ENCODE peak calls at places on chromosomes 12 and 14, in five cellular contexts. G is epithelial cell of esophagus, Y is psoas muscle, E is dorsolateral prefrontal cortex, S is retinal pigment epithelial cell. V is an unnamed sample.
A peak's percentile ranks its signal among the peaks of the same experiment; 100 is the strongest.

GRCh38 chr12:113762155-113762848 is 203.8 kb downstream of the RBM19 start:
- DNase-seq in G (no peak), E (no peak), Y (no peak), S (no peak), V (no peak)

GRCh38 chr14:59337151-59337611 is 128.0 kb downstream of the GPR135 start:
- DNase-seq in S (no peak), G (peak; percentile 63), Y (peak; percentile 75), E (peak; percentile 47), V (no peak)

GRCh38 chr12:101414533-101415119 is 7.1 kb upstream of the ARL1 start:
- DNase-seq in G (peak; percentile 66), Y (no peak), E (no peak), S (no peak), V (peak; percentile 25)

GRCh38 chr14:21255385-21256101 is 13.7 kb downstream of the HNRNPC start:
- DNase-seq in S (no peak), Y (no peak), E (no peak), G (no peak), V (no peak)

GRCh38 chr12:50799908-50800307 is 36.0 kb downstream of the ATF1 start:
- DNase-seq in G (no peak), S (no peak), E (no peak), Y (no peak), V (no peak)

GRCh38 chr14:38623661-38624060 is 367.8 kb upstream of the CLEC14A start:
- DNase-seq in G (no peak), E (no peak), Y (no peak), S (no peak), V (no peak)

GRCh38 chr12:49580572-49581535 is 12.9 kb upstream of the MCRS1 start:
- DNase-seq in S (peak; percentile 27), Y (peak; percentile 73), G (peak; percentile 75), E (peak; percentile 83), V (no peak)

GRCh38 chr14:102227184-102227964 is 77.6 kb downstream of the MOK start:
- DNase-seq in S (no peak), Y (no peak), G (no peak), E (no peak), V (no peak)

GRCh38 chr12:47370421-47370820 is 290.7 kb upstream of the AMIGO2 start:
- DNase-seq in S (no peak), Y (no peak), E (no peak), G (peak; percentile 79), V (no peak)

GRCh38 chr12:105899589-105899988 is 239.2 kb downstream of the NUAK1 start:
- DNase-seq in Y (no peak), G (peak; percentile 24), S (no peak), E (no peak), V (no peak)

GRCh38 chr12:30753761-30754382 is 879 bp downstream of the CAPRIN2 start:
- DNase-seq in E (no peak), Y (no peak), G (peak; percentile 13), S (no peak), V (no peak)

GRCh38 chr12:14264777-14265176 is 100.7 kb upstream of the ATF7IP start:
- DNase-seq in G (peak; percentile 66), Y (no peak), E (no peak), S (no peak), V (no peak)

GRCh38 chr12:131432532-131433260 is 278.2 kb upstream of the SFSWAP start:
- DNase-seq in Y (no peak), E (no peak), S (no peak), G (no peak), V (no peak)

GRCh38 chr12:1474567-1475153 is 119.7 kb downstream of the FBXL14 start:
- DNase-seq in G (peak; percentile 41), S (peak; percentile 62), Y (no peak), E (no peak), V (no peak)

GRCh38 chr14:53360821-53361220 is 207.7 kb upstream of the DDHD1 start:
- DNase-seq in E (no peak), S (no peak), Y (no peak), G (no peak), V (no peak)

GRCh38 chr14:80634106-80634758 is 307.3 kb downstream of the CEP128 start:
- DNase-seq in E (no peak), S (no peak), G (peak; percentile 70), Y (no peak), V (no peak)

GRCh38 chr12:115771065-115771464 is 506.4 kb downstream of the MED13L start:
- DNase-seq in Y (no peak), E (no peak), S (no peak), G (no peak), V (no peak)

GRCh38 chr12:77179515-77179914 is 114.1 kb upstream of the E2F7 start:
- DNase-seq in G (no peak), S (no peak), Y (no peak), E (no peak), V (no peak)

GRCh38 chr12:131250028-131250950 is 296.6 kb downstream of the ADGRD1 start:
- DNase-seq in S (no peak), Y (peak; percentile 56), E (no peak), G (no peak), V (no peak)

GRCh38 chr14:91835920-91836843 is 31.2 kb downstream of the TC2N start:
- DNase-seq in E (no peak), S (no peak), G (peak; percentile 91), Y (peak; percentile 55), V (peak; percentile 83)

GRCh38 chr12:54988402-54989054 is 4.0 kb upstream of the TESPA1 start:
- DNase-seq in G (peak; percentile 17), E (peak; percentile 91), Y (peak; percentile 69), S (no peak), V (no peak)

GRCh38 chr14:88359500-88359899 is 26.0 kb upstream of the SPATA7 start:
- DNase-seq in Y (no peak), E (no peak), G (no peak), S (no peak), V (no peak)

GRCh38 chr12:123530683-123531082 is 2.8 kb downstream of the RILPL1 start:
- DNase-seq in G (no peak), Y (no peak), S (no peak), E (no peak), V (no peak)

GRCh38 chr12:123531091-123531490 is 2.4 kb downstream of the RILPL1 start:
- DNase-seq in G (no peak), E (no peak), S (no peak), Y (peak; percentile 27), V (no peak)

GRCh38 chr12:123532808-123533649 is 490 bp downstream of the RILPL1 start:
- DNase-seq in Y (peak; percentile 61), E (no peak), G (peak; percentile 23), S (no peak), V (no peak)

GRCh38 chr12:123533672-123534643 is at the start of gene RILPL1:
- DNase-seq in E (peak; percentile 38), G (peak; percentile 32), Y (peak; percentile 64), S (no peak), V (peak; percentile 47)

DNA sequence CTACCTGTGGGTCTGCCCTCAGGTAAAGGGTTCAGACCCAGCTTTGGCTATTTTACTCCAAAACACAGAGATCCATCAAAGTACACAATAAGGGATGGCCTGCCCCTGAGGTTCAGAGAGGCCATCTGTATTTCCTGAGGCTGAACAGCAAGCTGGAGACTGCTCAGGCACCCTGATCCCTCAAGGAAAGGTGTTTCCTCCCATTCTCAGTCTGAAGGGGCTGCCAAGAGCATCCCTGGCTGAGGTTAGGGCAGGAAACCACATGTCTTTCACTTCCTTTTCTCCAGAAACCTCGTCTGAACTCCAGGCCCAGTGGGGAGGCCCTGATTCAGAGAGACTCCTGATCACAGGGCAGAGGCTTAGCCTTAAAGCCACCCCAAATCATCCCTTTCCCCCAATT is 1.5 kb downstream of the RILPL1 start:
- DNase-seq in S (no peak), Y (no peak), E (no peak), G (peak; percentile 16), V (no peak)
- H3K4me3 ChIP-seq in S (peak overlapping the region; percentile 65), Y (peak overlapping the region; percentile 91), E (peak overlapping the region; percentile 76), G (peak overlapping the region; percentile 75), V (no peak overlapping the region)

GRCh38 chr12:64187794-64188193 is 34.3 kb downstream of the KICS2 start:
- DNase-seq in Y (no peak), S (no peak), E (no peak), G (no peak), V (no peak)
- H3K4me3 ChIP-seq in Y (no peak overlapping the region), S (no peak overlapping the region), E (no peak overlapping the region), G (no peak overlapping the region), V (no peak overlapping the region)

GRCh38 chr14:103530390-103530789 is 1.4 kb downstream of the TRMT61A start:
- DNase-seq in E (no peak), S (no peak), Y (peak; percentile 23), G (peak; percentile 34), V (no peak)
- H3K4me3 ChIP-seq in E (no peak overlapping the region), S (peak overlapping the region; percentile 90), Y (peak overlapping the region; percentile 84), G (peak overlapping the region; percentile 95), V (no peak overlapping the region)

DNA sequence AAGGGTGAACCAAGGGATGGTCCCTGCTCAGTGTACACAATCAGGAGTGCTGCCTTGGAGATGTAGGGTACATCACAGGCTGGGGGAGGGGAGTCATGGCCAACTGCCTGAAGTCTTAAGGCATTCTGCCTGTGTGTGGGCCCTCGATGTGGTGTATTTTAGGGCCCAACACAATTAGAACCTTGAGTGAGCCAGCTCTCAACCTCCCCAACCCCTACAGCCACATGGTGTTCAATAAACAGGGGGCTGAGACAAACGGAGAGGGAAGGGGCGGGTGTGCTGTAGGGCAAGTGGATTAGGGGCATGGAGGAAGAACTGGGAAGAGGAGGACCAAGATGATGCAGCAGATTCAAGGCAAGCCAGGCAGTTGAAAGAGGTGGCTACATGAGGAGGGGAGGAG is 8.6 kb upstream of the CHD4 start:
- DNase-seq in Y (no peak), S (no peak), E (no peak), G (no peak), V (no peak)
- H3K4me3 ChIP-seq in Y (no peak overlapping the region), S (no peak overlapping the region), E (no peak overlapping the region), G (no peak overlapping the region), V (no peak overlapping the region)